ENCODE peak calls at places on chromosomes 4 and X, in seven cellular contexts. L is mesenchymal stem cell, W is neuronal stem cell, M is H9, B is IMR-90, Y is mesendoderm, F is H1. X is an unnamed sample.

GRCh38 chr4:168805341-168805740 is 204.7 kb downstream of the CBR4 start:
- DNase-seq in L (peak; percentile 50), W (no peak), M (no peak), B (no peak), Y (no peak), F (no peak), X (peak; percentile 69)

GRCh38 chr4:145824469-145824868 is 114.2 kb downstream of the ZNF827 start:
- DNase-seq in L (no peak), W (no peak), M (peak; percentile 68), B (no peak), Y (peak; percentile 86), F (no peak), X (no peak)

GRCh38 chr4:145061325-145061920 is 36.6 kb downstream of the ANAPC10 start:
- DNase-seq in L (peak; percentile 70), W (peak; percentile 24), M (no peak), B (peak; percentile 67), Y (peak; percentile 58), F (no peak), X (peak; percentile 76)

GRCh38 chr4:8662776-8663175 is 70.2 kb downstream of the CPZ start:
- DNase-seq in L (no peak), W (no peak), M (no peak), B (no peak), Y (no peak), F (no peak), X (no peak)

GRCh38 chr4:177155454-177155853 is 154.2 kb upstream of the NEIL3 start:
- DNase-seq in L (no peak), W (no peak), M (peak; percentile 32), B (no peak), Y (peak; percentile 26), F (no peak), X (no peak)

GRCh38 chr4:84870398-84871163 is 95.9 kb downstream of the WDFY3 start:
- DNase-seq in L (peak; percentile 83), W (no peak), M (peak; percentile 70), B (peak; percentile 76), Y (peak; percentile 99), F (peak; percentile 44), X (peak; percentile 35)

GRCh38 chr4:39699676-39700409 is 1.9 kb downstream of the UBE2K start:
- DNase-seq in L (peak; percentile 44), W (no peak), M (no peak), B (peak; percentile 41), Y (no peak), F (no peak), X (peak; percentile 50)

GRCh38 chrX:117985241-117985640 is 131.4 kb downstream of the KLHL13 start:
- DNase-seq in L (no peak), W (no peak), M (no peak), B (peak; percentile 29), Y (peak; percentile 30), F (no peak), X (no peak)

GRCh38 chrX:38991656-38992558 is 190.6 kb downstream of the MID1IP1 start:
- DNase-seq in L (no peak), W (no peak), M (no peak), B (peak; percentile 2), Y (no peak), F (no peak), X (peak; percentile 37)

GRCh38 chrX:15820106-15821073 is 30.1 kb downstream of the ZRSR2 start:
- DNase-seq in L (peak; percentile 12), W (no peak), M (no peak), B (peak; percentile 71), Y (no peak), F (no peak), X (no peak)

GRCh38 chrX:24760601-24761000 is 66.9 kb downstream of the POLA1 start:
- DNase-seq in L (peak; percentile 1), W (no peak), M (no peak), B (peak; percentile 60), Y (peak; percentile 5), F (no peak), X (no peak)

GRCh38 chr4:89928867-89929266 is 34.2 kb downstream of the MMRN1 start:
- DNase-seq in L (no peak), W (no peak), M (no peak), B (no peak), Y (no peak), F (no peak), X (no peak)

GRCh38 chrX:150841466-150842197 is 56.8 kb downstream of the CD99L2 start:
- DNase-seq in L (peak; percentile 47), W (no peak), M (no peak), B (peak; percentile 23), Y (no peak), F (no peak), X (peak; percentile 73)

GRCh38 chr4:167265231-167265630 is 30.9 kb upstream of the SPOCK3 start:
- DNase-seq in L (no peak), W (no peak), M (no peak), B (no peak), Y (no peak), F (no peak), X (peak; percentile 91)

GRCh38 chr4:5945936-5946335 is 53.0 kb upstream of the CRMP1 start:
- DNase-seq in L (no peak), W (no peak), M (no peak), B (no peak), Y (no peak), F (no peak), X (no peak)

GRCh38 chr4:153152453-153153338 is 51.5 kb upstream of the TRIM2 start:
- DNase-seq in L (peak; percentile 48), W (peak; percentile 56), M (no peak), B (peak; percentile 23), Y (peak; percentile 78), F (no peak), X (peak; percentile 17)

GRCh38 chr4:5033266-5033945 is 14.1 kb upstream of the CYTL1 start:
- DNase-seq in L (peak; percentile 22), W (no peak), M (no peak), B (no peak), Y (no peak), F (no peak), X (no peak)

GRCh38 chrX:40403757-40404156 is 177.0 kb upstream of the ATP6AP2 start:
- DNase-seq in L (no peak), W (no peak), M (no peak), B (no peak), Y (no peak), F (no peak), X (no peak)

GRCh38 chr4:4422856-4423485 is 36.1 kb downstream of the NSG1 start:
- DNase-seq in L (no peak), W (no peak), M (peak; percentile 17), B (no peak), Y (no peak), F (no peak), X (no peak)

GRCh38 chr4:42655921-42656735 is 777 bp downstream of the ATP8A1 start:
- DNase-seq in L (peak; percentile 29), W (peak; percentile 8), M (peak; percentile 34), B (no peak), Y (peak; percentile 46), F (no peak), X (peak; percentile 18)

GRCh38 chrX:155841232-155841631 is 39.9 kb upstream of the VAMP7 start:
- DNase-seq in L (no peak), W (no peak), M (no peak), B (no peak), Y (no peak), F (no peak), X (no peak)

GRCh38 chrX:56314334-56314733 is 82.2 kb downstream of the KLF8 start:
- DNase-seq in L (no peak), W (no peak), M (no peak), B (no peak), Y (no peak), F (no peak), X (peak; percentile 1)

GRCh38 chr4:55675196-55675793 is 39.2 kb upstream of the NMU start:
- DNase-seq in L (no peak), W (no peak), M (no peak), B (no peak), Y (peak; percentile 71), F (no peak), X (no peak)

GRCh38 chrX:129593137-129593536 is 53.1 kb downstream of the OCRL start:
- DNase-seq in L (no peak), W (no peak), M (no peak), B (peak; percentile 37), Y (peak; percentile 69), F (no peak), X (no peak)

GRCh38 chr4:128566688-128567087 is 242.8 kb upstream of the JADE1 start:
- DNase-seq in L (peak; percentile 24), W (no peak), M (no peak), B (no peak), Y (no peak), F (no peak), X (no peak)

GRCh38 chr4:142408003-142408441 is 438.1 kb downstream of the INPP4B start:
- DNase-seq in L (no peak), W (no peak), M (no peak), B (no peak), Y (peak; percentile 68), F (no peak), X (peak; percentile 28)

GRCh38 chr4:20326977-20327376 is 75.3 kb downstream of the SLIT2 start:
- DNase-seq in L (no peak), W (no peak), M (no peak), B (peak; percentile 15), Y (no peak), F (no peak), X (no peak)

GRCh38 chrX:154607370-154607769 is 11.7 kb downstream of the CTAG1B start:
- DNase-seq in L (no peak), W (no peak), M (no peak), B (no peak), Y (no peak), F (no peak), X (no peak)

GRCh38 chr4:54268151-54268550 is 39.1 kb downstream of the PDGFRA start:
- DNase-seq in L (peak; percentile 56), W (no peak), M (no peak), B (peak; percentile 79), Y (no peak), F (no peak), X (no peak)

GRCh38 chr4:101528526-101528925 is 181.2 kb upstream of the PPP3CA start:
- DNase-seq in L (no peak), W (no peak), M (no peak), B (no peak), Y (peak; percentile 74), F (no peak), X (peak; percentile 3)
- H2BK120ac ChIP-seq in L (no peak overlapping the region), W (no peak overlapping the region), M (no peak overlapping the region), B (no peak overlapping the region), Y (no peak overlapping the region), F (no peak overlapping the region), X (no peak overlapping the region)

GRCh38 chr4:48801739-48802138 is 21.7 kb upstream of the FRYL start:
- DNase-seq in L (no peak), W (no peak), M (no peak), B (no peak), Y (no peak), F (no peak), X (no peak)
- H3K4me2 ChIP-seq in L (no peak overlapping the region), W (no peak overlapping the region), M (no peak overlapping the region), B (no peak overlapping the region), Y (no peak overlapping the region), F (no peak overlapping the region), X (no peak overlapping the region)

DNA sequence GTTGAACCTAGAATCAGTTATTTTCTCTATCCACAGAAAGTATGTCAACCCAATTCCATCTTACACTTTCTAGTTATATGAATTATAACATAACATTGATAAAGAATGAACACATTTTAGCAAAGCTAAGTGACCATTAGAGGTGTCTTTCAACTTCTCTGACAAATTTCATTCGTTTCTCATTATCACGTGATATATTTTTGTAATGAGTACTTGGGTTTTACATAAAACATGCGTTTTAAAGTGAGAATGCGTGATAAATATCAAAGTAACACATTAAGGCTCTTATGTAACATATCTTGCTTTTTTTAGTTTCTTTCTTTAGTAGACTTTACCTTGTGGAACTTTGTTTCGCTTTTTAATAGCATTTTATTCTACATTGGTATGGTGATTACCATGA is 1715.1 kb upstream of the IGFBP7 start:
- DNase-seq in L (no peak), W (no peak), M (no peak), B (no peak), Y (no peak), F (no peak), X (no peak)
- H3K4ac ChIP-seq in L (no peak overlapping the region), W (no peak overlapping the region), M (no peak overlapping the region), B (no peak overlapping the region), Y (no peak overlapping the region), F (no peak overlapping the region), X (no peak overlapping the region)

GRCh38 chr4:25454491-25454890 is 77.4 kb downstream of the ANAPC4 start:
- DNase-seq in L (no peak), W (no peak), M (no peak), B (no peak), Y (peak; percentile 44), F (no peak), X (no peak)
- H2BK120ac ChIP-seq in L (no peak overlapping the region), W (no peak overlapping the region), M (no peak overlapping the region), B (no peak overlapping the region), Y (no peak overlapping the region), F (no peak overlapping the region), X (no peak overlapping the region)